ENCODE peak calls at places on chromosomes 3 and 15, in six cellular contexts. S is GM19239; T is NCI-H2029; Z is stimulated activated CD4-positive, alpha-beta T cell treated with anti-CD3 and anti-CD28 coated beads, Interleukin-2, amount 100 ng/mL, for 24 hours; K is NCI-H1092; N is central memory CD8-positive, alpha-beta T cell. G is an unnamed sample.

GRCh38 chr3:45795882-45796765 is at the start of gene SLC6A20:
- DNase-seq in K (no peak), S (no peak), Z (peak), N (no peak), T (peak), G (no peak)

GRCh38 chr3:24004171-24004938 is 59.3 kb downstream of the NR1D2 start:
- DNase-seq in K (no peak), N (no peak), Z (peak), S (no peak), T (no peak), G (no peak)

GRCh38 chr3:71301001-71301400 is 282.5 kb downstream of the FOXP1 start:
- DNase-seq in Z (no peak), K (no peak), T (no peak), N (no peak), S (no peak), G (no peak)

GRCh38 chr15:45948226-45948625 is 313.4 kb downstream of the SQOR start:
- DNase-seq in K (no peak), Z (no peak), T (no peak), N (no peak), S (no peak), G (no peak)

GRCh38 chr15:70541511-70541910 is 221.8 kb downstream of the UACA start:
- DNase-seq in N (no peak), T (no peak), S (no peak), K (no peak), Z (no peak), G (no peak)

GRCh38 chr3:98450372-98450771 is 12.6 kb upstream of the OR5K1 start:
- DNase-seq in Z (no peak), K (no peak), N (no peak), S (no peak), T (no peak), G (no peak)

GRCh38 chr3:169146112-169146665 is 517.3 kb downstream of the MECOM start:
- DNase-seq in S (no peak), T (peak), Z (no peak), K (peak), N (no peak), G (peak)

GRCh38 chr15:56523521-56523920 is 58.6 kb upstream of the MNS1 start:
- DNase-seq in K (no peak), Z (no peak), N (no peak), S (no peak), T (no peak), G (no peak)

GRCh38 chr3:197811343-197811742 is 20.3 kb downstream of the LRCH3 start:
- DNase-seq in K (no peak), T (no peak), Z (no peak), N (no peak), S (no peak), G (no peak)

GRCh38 chr15:38474155-38474757 is 20.3 kb downstream of the FAM98B start:
- DNase-seq in S (peak), N (peak), K (peak), Z (no peak), T (no peak), G (peak)

GRCh38 chr15:83248944-83249343 is 35.5 kb downstream of the BNC1 start:
- DNase-seq in N (no peak), K (no peak), S (no peak), Z (no peak), T (no peak), G (no peak)